ENCODE peak calls at places on chromosomes 12 and 14, in six cellular contexts. One of them, this sample, is unnamed.

GRCh38 chr14:94321421-94322271 is 1.5 kb downstream of the SERPINA6 start:
- DNase-seq in GM19239: no peak
- DNase-seq in RCC 7860: no peak
- DNase-seq in fibroblast of mammary gland: no peak
- DNase-seq in substantia nigra: no peak
- DNase-seq in HTR-8/SVneo: no peak
- DNase-seq in this sample: no peak

GRCh38 chr12:109160873-109161272 is 44.5 kb downstream of the ACACB start:
- DNase-seq in HTR-8/SVneo: no peak
- DNase-seq in RCC 7860: no peak
- DNase-seq in GM19239: no peak
- DNase-seq in substantia nigra: no peak
- DNase-seq in fibroblast of mammary gland: no peak
- DNase-seq in this sample: no peak

GRCh38 chr14:74407801-74408154 is 18.2 kb downstream of the SYNDIG1L start:
- DNase-seq in GM19239: no peak
- DNase-seq in RCC 7860: no peak
- DNase-seq in HTR-8/SVneo: no peak
- DNase-seq in fibroblast of mammary gland: no peak
- DNase-seq in substantia nigra: no peak
- DNase-seq in this sample: no peak

GRCh38 chr14:78405071-78405856 is 235.1 kb downstream of the NRXN3 start:
- DNase-seq in GM19239: no peak
- DNase-seq in RCC 7860: peak
- DNase-seq in substantia nigra: no peak
- DNase-seq in fibroblast of mammary gland: peak
- DNase-seq in HTR-8/SVneo: no peak
- DNase-seq in this sample: no peak

GRCh38 chr14:104732931-104733681 is 9.1 kb downstream of the ADSS1 start:
- DNase-seq in substantia nigra: no peak
- DNase-seq in RCC 7860: no peak
- DNase-seq in HTR-8/SVneo: no peak
- DNase-seq in fibroblast of mammary gland: no peak
- DNase-seq in GM19239: no peak
- DNase-seq in this sample: no peak

GRCh38 chr12:79988368-79988767 is 53.5 kb upstream of the PPP1R12A start:
- DNase-seq in RCC 7860: peak
- DNase-seq in fibroblast of mammary gland: peak
- DNase-seq in GM19239: no peak
- DNase-seq in HTR-8/SVneo: no peak
- DNase-seq in substantia nigra: no peak
- DNase-seq in this sample: no peak

GRCh38 chr12:6118891-6119568 is 5.4 kb downstream of the VWF start:
- DNase-seq in RCC 7860: no peak
- DNase-seq in substantia nigra: no peak
- DNase-seq in GM19239: no peak
- DNase-seq in HTR-8/SVneo: no peak
- DNase-seq in fibroblast of mammary gland: peak
- DNase-seq in this sample: no peak

GRCh38 chr12:94263905-94264655 is 115.7 kb downstream of the PLXNC1 start:
- DNase-seq in fibroblast of mammary gland: peak
- DNase-seq in RCC 7860: no peak
- DNase-seq in substantia nigra: no peak
- DNase-seq in GM19239: no peak
- DNase-seq in HTR-8/SVneo: no peak
- DNase-seq in this sample: no peak

GRCh38 chr14:92986254-92987147 is 63.6 kb downstream of the CHGA start:
- DNase-seq in GM19239: no peak
- DNase-seq in substantia nigra: peak
- DNase-seq in fibroblast of mammary gland: peak
- DNase-seq in HTR-8/SVneo: peak
- DNase-seq in RCC 7860: no peak
- DNase-seq in this sample: peak

GRCh38 chr14:82411373-82411772 is 877.7 kb upstream of the SEL1L start:
- DNase-seq in GM19239: no peak
- DNase-seq in substantia nigra: no peak
- DNase-seq in HTR-8/SVneo: no peak
- DNase-seq in fibroblast of mammary gland: no peak
- DNase-seq in RCC 7860: no peak
- DNase-seq in this sample: no peak

GRCh38 chr12:76020731-76021672 is 10.6 kb downstream of the PHLDA1 start:
- DNase-seq in HTR-8/SVneo: no peak
- DNase-seq in GM19239: no peak
- DNase-seq in substantia nigra: no peak
- DNase-seq in fibroblast of mammary gland: peak
- DNase-seq in RCC 7860: peak
- DNase-seq in this sample: no peak